ENCODE peak calls at places on chromosomes 6 and 20, in six cellular contexts. D is small intestine, I is fibroblast of lung, G is prostate gland, H is IMR-90, U is choroid plexus epithelial cell. X is an unnamed sample.
A peak's percentile ranks its signal among the peaks of the same experiment; 100 is the strongest.

GRCh38 chr6:121430514-121431460 is 4.7 kb upstream of the GJA1 start:
- DNase-seq in D (peak; percentile 56), I (peak; percentile 66), G (no peak), H (peak; percentile 54), U (peak; percentile 78), X (no peak)

GRCh38 chr20:59393142-59393541 is 92.7 kb downstream of the EDN3 start:
- DNase-seq in D (no peak), I (no peak), G (no peak), H (no peak), U (no peak), X (no peak)

GRCh38 chr6:34985236-34985635 is 96.2 kb downstream of the ANKS1A start:
- DNase-seq in D (no peak), I (no peak), G (no peak), H (no peak), U (no peak), X (no peak)

GRCh38 chr6:110944681-110945151 is 13.8 kb upstream of the GTF3C6 start:
- DNase-seq in D (no peak), I (peak; percentile 79), G (no peak), H (peak; percentile 93), U (peak; percentile 76), X (no peak)

GRCh38 chr6:77926198-77926752 is 273.4 kb downstream of the MEI4 start:
- DNase-seq in D (peak; percentile 38), I (no peak), G (no peak), H (no peak), U (peak; percentile 70), X (no peak)

GRCh38 chr6:85419046-85419759 is 30.7 kb upstream of the NT5E start:
- DNase-seq in D (no peak), I (no peak), G (no peak), H (no peak), U (peak; percentile 48), X (no peak)

GRCh38 chr20:5056801-5057599 is 55.7 kb upstream of the SLC23A2 start:
- DNase-seq in D (peak; percentile 59), I (peak; percentile 26), G (peak; percentile 7), H (peak; percentile 46), U (peak; percentile 43), X (peak; percentile 74)

GRCh38 chr6:71254323-71254722 is 34.3 kb upstream of the OGFRL1 start:
- DNase-seq in D (no peak), I (no peak), G (no peak), H (no peak), U (no peak), X (no peak)

GRCh38 chr6:157144861-157145260 is 178.5 kb downstream of the TMEM242 start:
- DNase-seq in D (no peak), I (no peak), G (peak; percentile 48), H (no peak), U (peak; percentile 29), X (no peak)

GRCh38 chr6:30198166-30199084 is 14.8 kb downstream of the TRIM26 start:
- DNase-seq in D (no peak), I (no peak), G (no peak), H (no peak), U (no peak), X (peak; percentile 55)

GRCh38 chr6:150528648-150529285 is 70.9 kb upstream of the PLEKHG1 start:
- DNase-seq in D (no peak), I (peak; percentile 4), G (no peak), H (peak; percentile 1), U (peak; percentile 55), X (peak; percentile 77)

GRCh38 chr20:62959101-62959971 is 6.8 kb downstream of the SLC17A9 start:
- DNase-seq in D (no peak), I (no peak), G (no peak), H (no peak), U (no peak), X (peak; percentile 34)

GRCh38 chr20:44186674-44187053 is 324 bp downstream of the JPH2 start:
- DNase-seq in D (peak; percentile 81), I (no peak), G (no peak), H (no peak), U (no peak), X (no peak)

GRCh38 chr6:170451762-170452651 is 101.1 kb downstream of the PSMB1 start:
- DNase-seq in D (no peak), I (no peak), G (no peak), H (no peak), U (no peak), X (peak; percentile 42)

GRCh38 chr6:158972241-158973233 is 27.5 kb downstream of the RSPH3 start:
- DNase-seq in D (peak; percentile 75), I (peak; percentile 80), G (peak; percentile 15), H (peak; percentile 69), U (peak; percentile 78), X (no peak)

GRCh38 chr6:36633370-36633769 is 39.2 kb downstream of the SRSF3 start:
- DNase-seq in D (no peak), I (no peak), G (no peak), H (no peak), U (no peak), X (peak; percentile 50)

GRCh38 chr6:9140861-9141534 is 705.7 kb upstream of the SLC35B3 start:
- DNase-seq in D (no peak), I (peak; percentile 79), G (peak; percentile 59), H (peak; percentile 58), U (peak; percentile 9), X (no peak)

GRCh38 chr6:109579361-109579760 is 96.3 kb upstream of the ZBTB24 start:
- DNase-seq in D (no peak), I (no peak), G (no peak), H (no peak), U (peak; percentile 4), X (no peak)

GRCh38 chr6:138545621-138545980 is 46.3 kb upstream of the NHSL1 start:
- DNase-seq in D (peak; percentile 42), I (peak; percentile 54), G (no peak), H (peak; percentile 31), U (peak; percentile 86), X (peak; percentile 94)

GRCh38 chr20:3101737-3102574 is 17.4 kb upstream of the AVP start:
- DNase-seq in D (no peak), I (no peak), G (no peak), H (no peak), U (no peak), X (no peak)

GRCh38 chr6:150697515-150697914 is 97.8 kb downstream of the PLEKHG1 start:
- DNase-seq in D (no peak), I (no peak), G (no peak), H (no peak), U (peak; percentile 58), X (peak; percentile 56)

GRCh38 chr6:7542878-7543394 is 1.5 kb downstream of the DSP start:
- DNase-seq in D (peak; percentile 89), I (no peak), G (peak; percentile 93), H (peak; percentile 41), U (peak; percentile 57), X (peak; percentile 76)

GRCh38 chr20:64106435-64106961 is 867 bp downstream of the NPBWR2 start:
- DNase-seq in D (no peak), I (no peak), G (no peak), H (no peak), U (no peak), X (peak; percentile 6)

GRCh38 chr20:63957690-63958441 is 1.6 kb upstream of the UCKL1 start:
- DNase-seq in D (peak; percentile 92), I (no peak), G (no peak), H (peak; percentile 23), U (no peak), X (peak; percentile 76)

GRCh38 chr6:38391909-38392614 is 247.7 kb downstream of the BTBD9 start:
- DNase-seq in D (no peak), I (peak; percentile 15), G (no peak), H (peak; percentile 37), U (peak; percentile 27), X (no peak)

GRCh38 chr6:32148722-32149576 is 2.8 kb downstream of the PRRT1 start:
- DNase-seq in D (peak; percentile 86), I (peak; percentile 47), G (peak; percentile 34), H (no peak), U (peak; percentile 78), X (peak; percentile 89)

GRCh38 chr6:145752638-145753037 is 17.3 kb upstream of the EPM2A start:
- DNase-seq in D (no peak), I (no peak), G (no peak), H (no peak), U (no peak), X (no peak)

GRCh38 chr20:48614593-48615274 is 213.1 kb downstream of the PREX1 start:
- DNase-seq in D (no peak), I (no peak), G (no peak), H (no peak), U (no peak), X (no peak)

GRCh38 chr6:153944197-153944596 is 94.8 kb upstream of the OPRM1 start:
- DNase-seq in D (no peak), I (no peak), G (no peak), H (no peak), U (no peak), X (no peak)
- H3K4me3 ChIP-seq in D (no peak overlapping the region), I (no peak overlapping the region), G (no peak overlapping the region), H (no peak overlapping the region), U (no peak overlapping the region), X (no peak overlapping the region)

DNA sequence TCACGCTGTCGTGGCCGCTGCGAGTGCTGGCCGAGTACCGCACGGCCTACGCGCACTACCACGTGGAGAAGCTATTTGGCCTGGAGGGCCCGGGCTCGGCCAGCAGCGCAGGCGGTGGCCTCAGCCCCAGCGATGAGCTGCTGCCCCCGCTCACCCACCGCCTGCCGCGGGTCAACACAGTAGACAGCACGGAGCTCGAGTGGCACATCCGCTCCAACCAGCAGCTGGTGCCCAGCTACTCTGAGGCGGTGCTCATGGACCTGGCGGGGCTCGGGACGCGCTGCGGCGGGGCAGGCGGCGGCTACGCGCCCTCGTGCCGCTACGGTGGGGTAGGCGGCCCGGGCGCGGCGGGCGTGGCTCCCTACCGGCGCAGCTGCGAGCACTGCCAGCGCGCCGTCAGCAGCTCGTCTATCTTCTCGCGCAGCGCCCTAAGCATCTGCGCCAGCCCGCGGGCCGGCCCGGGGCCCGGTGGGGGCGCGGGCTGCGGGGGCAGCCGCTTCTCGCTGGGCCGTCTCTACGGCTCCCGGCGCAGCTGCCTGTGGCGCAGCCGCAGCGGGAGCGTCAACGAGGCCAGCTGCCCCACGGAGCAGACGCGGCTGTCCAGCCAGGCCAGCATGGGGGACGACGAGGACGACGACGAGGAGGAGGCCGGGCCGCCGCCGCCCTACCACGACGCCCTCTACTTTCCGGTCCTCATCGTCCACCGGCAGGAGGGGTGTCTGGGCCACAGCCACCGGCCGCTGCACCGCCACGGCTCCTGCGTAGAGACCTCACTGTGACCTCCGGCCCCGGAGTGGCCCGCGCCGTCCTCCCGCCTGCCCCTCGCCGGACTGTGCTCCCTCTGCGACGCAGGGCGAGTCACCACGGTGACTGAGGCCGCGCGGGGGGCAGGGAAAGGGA is 5.7 kb downstream of the TMEM151B start:
- DNase-seq in D (no peak), I (no peak), G (no peak), H (no peak), U (no peak), X (no peak)
- H3K4me3 ChIP-seq in D (peak overlapping the region; percentile 28), I (no peak overlapping the region), G (peak overlapping the region; percentile 2), H (no peak overlapping the region), U (no peak overlapping the region), X (peak overlapping the region; percentile 14)

GRCh38 chr6:20056350-20056992 is 155.8 kb downstream of the MBOAT1 start:
- DNase-seq in D (peak; percentile 31), I (peak; percentile 70), G (no peak), H (peak; percentile 63), U (peak; percentile 83), X (no peak)
- H3K4me3 ChIP-seq in D (no peak overlapping the region), I (no peak overlapping the region), G (no peak overlapping the region), H (no peak overlapping the region), U (no peak overlapping the region), X (no peak overlapping the region)

DNA sequence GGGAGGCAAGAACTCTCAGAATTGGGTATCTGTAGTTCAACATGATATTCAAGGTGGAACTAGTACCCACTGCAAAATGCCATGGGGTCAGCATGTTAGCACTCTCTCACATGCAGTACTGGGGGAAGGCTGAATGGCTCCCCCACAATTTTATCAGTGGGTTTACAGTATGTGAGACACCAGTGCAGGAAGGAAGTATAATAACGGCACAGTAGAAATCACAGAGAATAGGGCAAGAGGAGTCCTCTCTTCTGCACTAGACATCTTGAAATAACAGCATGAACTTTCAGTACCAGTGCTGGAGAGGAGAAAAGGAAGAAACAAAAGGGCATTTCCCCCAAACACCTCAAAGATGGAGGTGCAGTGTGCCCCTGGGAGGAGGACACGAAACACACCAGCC is 1.5 kb downstream of the SLC35B2 start:
- DNase-seq in D (no peak), I (no peak), G (no peak), H (no peak), U (no peak), X (no peak)
- H3K4me3 ChIP-seq in D (no peak overlapping the region), I (peak overlapping the region; percentile 91), G (no peak overlapping the region), H (peak overlapping the region; percentile 94), U (peak overlapping the region; percentile 90), X (no peak overlapping the region)

X was measured in right cardiac atrium.